ENCODE peak calls at places on chromosomes 16 and 17, in five cellular contexts. Q, S, L, B and Y are unnamed samples.

GRCh38 chr17:64635647-64636305 is 26.3 kb downstream of the SMURF2 start:
- DNase-seq in Q (no peak), S (no peak), L (no peak), B (no peak), Y (no peak)

GRCh38 chr16:74926832-74927231 is 58.1 kb downstream of the WDR59 start:
- DNase-seq in Q (no peak), S (no peak), L (no peak), B (no peak), Y (no peak)

GRCh38 chr17:59371426-59372099 is 40.1 kb downstream of the YPEL2 start:
- DNase-seq in Q (no peak), S (no peak), L (no peak), B (no peak), Y (no peak)

GRCh38 chr17:81564778-81565177 is 12.6 kb upstream of the FAAP100 start:
- DNase-seq in Q (no peak), S (no peak), L (no peak), B (no peak), Y (no peak)

GRCh38 chr16:13270602-13271001 is 369.2 kb downstream of the SHISA9 start:
- DNase-seq in Q (no peak), S (no peak), L (no peak), B (no peak), Y (no peak)

GRCh38 chr17:80866050-80866793 is 125.4 kb upstream of the CHMP6 start:
- DNase-seq in Q (peak), S (peak), L (peak), B (no peak), Y (no peak)

GRCh38 chr17:80646328-80646727 is 101.7 kb downstream of the RPTOR start:
- DNase-seq in Q (no peak), S (no peak), L (no peak), B (no peak), Y (no peak)

GRCh38 chr16:79658301-79659001 is 57.9 kb upstream of the MAF start:
- DNase-seq in Q (peak), S (no peak), L (no peak), B (no peak), Y (peak)

GRCh38 chr16:11361043-11361442 is 15.8 kb downstream of the RMI2 start:
- DNase-seq in Q (no peak), S (no peak), L (no peak), B (no peak), Y (no peak)

GRCh38 chr16:17366299-17366961 is 104.3 kb downstream of the XYLT1 start:
- DNase-seq in Q (no peak), S (no peak), L (no peak), B (no peak), Y (no peak)

GRCh38 chr16:85750827-85751641 is at the start of gene C16orf74:
- DNase-seq in Q (no peak), S (no peak), L (no peak), B (no peak), Y (no peak)

GRCh38 chr17:59038734-59039133 is 67.9 kb downstream of the TRIM37 start:
- DNase-seq in Q (no peak), S (no peak), L (no peak), B (no peak), Y (no peak)

GRCh38 chr17:29570521-29570920 is 2.0 kb downstream of the TP53I13 start:
- DNase-seq in Q (no peak), S (no peak), L (no peak), B (no peak), Y (no peak)

GRCh38 chr17:44359458-44360143 is 4.1 kb downstream of the FAM171A2 start:
- DNase-seq in Q (no peak), S (no peak), L (no peak), B (no peak), Y (no peak)

GRCh38 chr17:50263293-50264262 is 10.7 kb upstream of the TMEM92 start:
- DNase-seq in Q (no peak), S (no peak), L (no peak), B (no peak), Y (no peak)

GRCh38 chr17:75601057-75601987 is 13.7 kb downstream of the MYO15B start:
- DNase-seq in Q (peak), S (peak), L (peak), B (peak), Y (no peak)

GRCh38 chr17:35731239-35731931 is at the start of gene RASL10B:
- DNase-seq in Q (no peak), S (no peak), L (no peak), B (no peak), Y (no peak)

GRCh38 chr16:65473699-65474098 is 351.8 kb upstream of the CDH11 start:
- DNase-seq in Q (no peak), S (no peak), L (no peak), B (no peak), Y (no peak)

GRCh38 chr16:12057276-12057675 is 80.7 kb downstream of the SNX29 start:
- DNase-seq in Q (no peak), S (no peak), L (no peak), B (no peak), Y (no peak)

GRCh38 chr16:85363881-85364280 is 249.2 kb upstream of the GSE1 start:
- DNase-seq in Q (no peak), S (no peak), L (no peak), B (no peak), Y (no peak)

GRCh38 chr17:14793237-14793636 is 471.9 kb downstream of the PMP22 start:
- DNase-seq in Q (no peak), S (no peak), L (no peak), B (no peak), Y (no peak)